ENCODE peak calls at places on chromosomes 6 and 20, in seven cellular contexts. W is transverse colon, F is stomach, L is breast epithelium, P is spleen, Z is HL-60, T is SK-N-SH. X is an unnamed sample.

GRCh38 chr6:39188577-39188976 is 40.7 kb downstream of the KCNK5 start:
- DNase-seq in W (peak; percentile 67), F (no peak), L (no peak), P (no peak), Z (peak; percentile 18), T (no peak), X (peak; percentile 66)

GRCh38 chr20:53943522-53944291 is 126.7 kb downstream of the BCAS1 start:
- DNase-seq in W (no peak), F (no peak), L (no peak), P (no peak), Z (peak; percentile 31), T (peak; percentile 68), X (no peak)

GRCh38 chr20:18743665-18744440 is 69.7 kb upstream of the SCP2D1 start:
- DNase-seq in W (no peak), F (no peak), L (no peak), P (no peak), Z (no peak), T (no peak), X (no peak)

GRCh38 chr6:144149558-144149893 is 791 bp upstream of the STX11 start:
- DNase-seq in W (no peak), F (no peak), L (no peak), P (no peak), Z (no peak), T (no peak), X (peak; percentile 48)

GRCh38 chr6:34447915-34448314 is 18.0 kb upstream of the PACSIN1 start:
- DNase-seq in W (peak; percentile 19), F (no peak), L (no peak), P (no peak), Z (peak; percentile 68), T (no peak), X (peak; percentile 33)

GRCh38 chr20:64035066-64035932 is 683 bp upstream of the C20orf204 start:
- DNase-seq in W (no peak), F (no peak), L (no peak), P (peak; percentile 73), Z (no peak), T (no peak), X (no peak)

GRCh38 chr6:148445620-148446019 is 103.0 kb downstream of the SASH1 start:
- DNase-seq in W (no peak), F (no peak), L (no peak), P (no peak), Z (no peak), T (no peak), X (no peak)

GRCh38 chr6:159460476-159460875 is 232.6 kb downstream of the SOD2 start:
- DNase-seq in W (no peak), F (no peak), L (no peak), P (no peak), Z (no peak), T (no peak), X (no peak)

GRCh38 chr6:139029470-139030210 is 1.1 kb downstream of the ABRACL start:
- DNase-seq in W (peak; percentile 76), F (peak; percentile 69), L (no peak), P (no peak), Z (peak; percentile 74), T (no peak), X (no peak)

GRCh38 chr20:58531063-58531462 is 15.9 kb upstream of the APCDD1L start:
- DNase-seq in W (no peak), F (no peak), L (no peak), P (no peak), Z (no peak), T (no peak), X (no peak)

GRCh38 chr6:169406034-169406433 is 152.4 kb upstream of the THBS2 start:
- DNase-seq in W (no peak), F (no peak), L (no peak), P (no peak), Z (no peak), T (no peak), X (no peak)

GRCh38 chr6:142960098-142960497 is 15.1 kb upstream of the HIVEP2 start:
- DNase-seq in W (no peak), F (no peak), L (no peak), P (no peak), Z (no peak), T (no peak), X (no peak)

GRCh38 chr20:38601216-38602184 is at the start of gene ARHGAP40:
- DNase-seq in W (peak; percentile 11), F (peak; percentile 51), L (peak; percentile 79), P (no peak), Z (no peak), T (peak; percentile 61), X (peak; percentile 46)

GRCh38 chr6:13089296-13089994 is 238.9 kb downstream of the TBC1D7 start:
- DNase-seq in W (no peak), F (no peak), L (no peak), P (no peak), Z (no peak), T (no peak), X (no peak)

GRCh38 chr20:341682-342081 is 5.2 kb upstream of the NRSN2 start:
- DNase-seq in W (no peak), F (no peak), L (no peak), P (no peak), Z (peak; percentile 48), T (no peak), X (no peak)

GRCh38 chr6:151413372-151414145 is 22.2 kb upstream of the ZBTB2 start:
- DNase-seq in W (no peak), F (no peak), L (no peak), P (no peak), Z (no peak), T (no peak), X (no peak)

GRCh38 chr6:6725120-6725833 is 136.8 kb downstream of the LY86 start:
- DNase-seq in W (no peak), F (no peak), L (no peak), P (no peak), Z (peak; percentile 91), T (no peak), X (no peak)

GRCh38 chr6:125588268-125588667 is 161.2 kb upstream of the HEY2 start:
- DNase-seq in W (no peak), F (no peak), L (no peak), P (no peak), Z (no peak), T (no peak), X (no peak)

GRCh38 chr6:107730106-107730505 is 94.0 kb downstream of the SCML4 start:
- DNase-seq in W (peak; percentile 22), F (no peak), L (no peak), P (no peak), Z (no peak), T (no peak), X (no peak)

GRCh38 chr6:143429970-143430369 is 20.5 kb downstream of the ADAT2 start:
- DNase-seq in W (no peak), F (no peak), L (no peak), P (no peak), Z (no peak), T (no peak), X (no peak)

GRCh38 chr6:108193120-108193519 is 27.3 kb downstream of the NR2E1 start:
- DNase-seq in W (no peak), F (no peak), L (no peak), P (no peak), Z (peak; percentile 63), T (no peak), X (no peak)

GRCh38 chr20:33744773-33745385 is 13.1 kb downstream of the ZNF341 start:
- DNase-seq in W (peak; percentile 84), F (no peak), L (no peak), P (no peak), Z (no peak), T (no peak), X (no peak)

GRCh38 chr6:43705996-43706395 is 18.4 kb upstream of the MRPS18A start:
- DNase-seq in W (no peak), F (no peak), L (no peak), P (no peak), Z (peak; percentile 79), T (no peak), X (no peak)

GRCh38 chr20:49586967-49587587 is 19.1 kb upstream of the PTGIS start:
- DNase-seq in W (no peak), F (no peak), L (no peak), P (no peak), Z (no peak), T (no peak), X (no peak)
- TF ChIP-seq POLR2AphosphoS5 in W (peak; percentile 61), F (no peak), L (peak; percentile 17), P (no peak), Z (no peak), T (peak; percentile 25), X (no peak)

DNA sequence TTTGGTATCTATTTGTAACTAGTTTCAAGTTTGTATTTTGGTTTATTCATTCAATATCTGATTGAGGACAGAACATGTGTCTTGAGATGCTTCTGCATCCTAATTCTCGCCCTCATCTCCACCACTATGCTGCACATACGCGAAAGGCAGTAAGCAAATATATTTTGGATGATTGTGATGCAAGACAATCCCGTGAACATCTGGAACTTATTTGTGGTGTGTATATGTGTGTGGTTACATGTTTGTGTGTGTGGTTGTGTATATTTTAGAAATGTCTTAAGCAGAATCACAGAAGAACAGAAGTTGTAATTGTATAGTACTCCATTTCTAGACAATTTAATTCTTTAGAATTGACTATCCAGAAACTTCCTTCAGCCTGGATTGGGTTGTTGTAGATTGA is 35.1 kb upstream of the RNF144B start:
- DNase-seq in W (no peak), F (no peak), L (no peak), P (no peak), Z (no peak), T (no peak), X (no peak)
- H3K27ac ChIP-seq in W (no peak overlapping the region), F (no peak overlapping the region), L (peak overlapping the region; percentile 59), P (no peak overlapping the region), Z (no peak overlapping the region), T (no peak overlapping the region), X (no peak overlapping the region)

DNA sequence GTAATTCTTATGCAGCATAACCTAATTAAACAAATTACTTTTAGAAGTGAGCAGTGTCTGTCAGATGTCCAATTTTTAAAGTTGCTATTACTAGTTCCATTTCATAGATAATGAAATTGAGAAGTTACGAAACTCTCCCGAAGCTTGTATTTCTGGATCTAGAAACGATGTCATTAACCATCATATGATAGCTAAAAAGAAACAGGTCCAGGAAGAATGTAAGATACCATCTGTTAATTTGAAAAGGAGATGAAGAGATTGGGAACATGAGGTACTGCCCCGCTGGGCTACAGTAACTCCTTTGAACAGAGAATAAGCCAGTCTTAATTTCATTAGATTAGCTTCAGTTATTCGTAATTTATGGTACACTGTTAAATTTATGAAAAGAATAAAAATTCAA is 47.5 kb upstream of the TMX4 start:
- DNase-seq in W (no peak), F (no peak), L (no peak), P (no peak), Z (no peak), T (no peak), X (no peak)
- TF ChIP-seq POLR2AphosphoS5 in W (no peak), F (no peak), L (no peak), P (no peak), Z (no peak), T (peak; percentile 57), X (no peak)

GRCh38 chr20:23476015-23476754 is 14.7 kb upstream of the CST8 start:
- DNase-seq in W (no peak), F (no peak), L (no peak), P (no peak), Z (no peak), T (no peak), X (no peak)

GRCh38 chr20:23482138-23482537 is 8.8 kb upstream of the CST8 start:
- DNase-seq in W (no peak), F (no peak), L (no peak), P (no peak), Z (no peak), T (no peak), X (no peak)

GRCh38 chr20:23475395-23475794 is 15.5 kb upstream of the CST8 start:
- DNase-seq in W (no peak), F (no peak), L (no peak), P (no peak), Z (no peak), T (no peak), X (no peak)

GRCh38 chr20:23479043-23479442 is 11.9 kb upstream of the CST8 start:
- DNase-seq in W (no peak), F (no peak), L (no peak), P (no peak), Z (no peak), T (no peak), X (no peak)

GRCh38 chr20:23477223-23477622 is 13.7 kb upstream of the CST8 start:
- DNase-seq in W (no peak), F (no peak), L (no peak), P (no peak), Z (no peak), T (no peak), X (no peak)
- H3K27ac ChIP-seq in W (no peak overlapping the region), F (no peak overlapping the region), L (no peak overlapping the region), P (no peak overlapping the region), Z (no peak overlapping the region), T (no peak overlapping the region), X (no peak overlapping the region)

X was measured in upper lobe of left lung.